ENCODE peak calls at places on chromosome 11, in six cellular contexts. X is transverse colon, L is GM12878, G is ovary, Y is suprapubic skin, A is A549. O is an unnamed sample.

GRCh38 chr11:23931443-23931842 is 565.4 kb upstream of the LUZP2 start:
- DNase-seq in Y (no peak), G (no peak), L (no peak), A (no peak), X (no peak), O (no peak)

GRCh38 chr11:74749965-74750296 is 1.3 kb downstream of the RNF169 start:
- DNase-seq in X (no peak), Y (no peak), G (no peak), L (no peak), A (no peak), O (no peak)

GRCh38 chr11:77126861-77127673 is 979 bp upstream of the MYO7A start:
- DNase-seq in G (peak), X (peak), A (peak), L (no peak), Y (no peak), O (peak)

GRCh38 chr11:86374586-86374985 is at the start of gene CCDC81:
- DNase-seq in A (no peak), G (peak), L (no peak), Y (no peak), X (no peak), O (no peak)

GRCh38 chr11:71934213-71934612 is 5.4 kb downstream of the RNF121 start:
- DNase-seq in G (no peak), A (no peak), X (no peak), L (no peak), Y (no peak), O (no peak)

GRCh38 chr11:45450189-45450588 is 164.0 kb upstream of the SYT13 start:
- DNase-seq in X (no peak), A (no peak), Y (no peak), L (no peak), G (no peak), O (no peak)

GRCh38 chr11:45313211-45313865 is 27.2 kb upstream of the SYT13 start:
- DNase-seq in X (no peak), L (no peak), Y (peak), A (no peak), G (no peak), O (no peak)

GRCh38 chr11:2214527-2215229 is 43.1 kb upstream of the TH start:
- DNase-seq in G (peak), X (no peak), Y (no peak), A (no peak), L (no peak), O (no peak)

GRCh38 chr11:94731921-94732601 is 36.1 kb upstream of the AMOTL1 start:
- DNase-seq in X (no peak), L (no peak), Y (no peak), A (peak), G (no peak), O (no peak)

GRCh38 chr11:90476442-90477007 is 253.7 kb upstream of the CHORDC1 start:
- DNase-seq in G (no peak), X (no peak), A (no peak), Y (no peak), L (peak), O (peak)

GRCh38 chr11:130601141-130601540 is 152.7 kb downstream of the ADAMTS15 start:
- DNase-seq in G (peak), X (peak), Y (peak), A (no peak), L (no peak), O (peak)

GRCh38 chr11:13260196-13260962 is 17.2 kb upstream of the BMAL1 start:
- DNase-seq in L (no peak), G (no peak), A (no peak), X (no peak), Y (no peak), O (no peak)

GRCh38 chr11:58316142-58316541 is 42.7 kb downstream of the OR5B17 start:
- DNase-seq in X (no peak), A (no peak), Y (no peak), L (no peak), G (no peak), O (no peak)

GRCh38 chr11:27213232-27213660 is 149.8 kb downstream of the CCDC34 start:
- DNase-seq in G (no peak), L (peak), A (no peak), Y (no peak), X (no peak), O (no peak)

GRCh38 chr11:68525320-68525719 is 64.8 kb downstream of the PPP6R3 start:
- DNase-seq in L (no peak), Y (no peak), G (no peak), A (no peak), X (no peak), O (no peak)

GRCh38 chr11:69278091-69278867 is 15.7 kb upstream of the MYEOV start:
- DNase-seq in X (peak), G (no peak), A (no peak), Y (no peak), L (no peak), O (peak)

GRCh38 chr11:31826530-31827438 is 15.7 kb upstream of the PAX6 start:
- DNase-seq in X (no peak), A (no peak), G (no peak), Y (no peak), L (no peak), O (no peak)

GRCh38 chr11:3954448-3955298 is 99.2 kb downstream of the STIM1 start:
- DNase-seq in L (no peak), Y (no peak), X (no peak), G (no peak), A (no peak), O (no peak)

GRCh38 chr11:122100222-122101080 is 15.6 kb downstream of the BLID start:
- DNase-seq in A (no peak), Y (peak), L (no peak), X (peak), G (peak), O (no peak)

GRCh38 chr11:40289370-40289769 is 1170.1 kb downstream of the LRRC4C start:
- DNase-seq in A (no peak), L (no peak), G (no peak), X (no peak), Y (no peak), O (no peak)

GRCh38 chr11:57566564-57567209 is 785 bp downstream of the UBE2L6 start:
- DNase-seq in Y (no peak), X (no peak), G (no peak), A (no peak), L (no peak), O (no peak)

GRCh38 chr11:77106321-77106720 is 3.7 kb downstream of the OMP start:
- DNase-seq in G (no peak), L (no peak), Y (no peak), A (no peak), X (peak), O (no peak)

GRCh38 chr11:75186999-75187398 is 36.1 kb downstream of the SLCO2B1 start:
- DNase-seq in Y (no peak), A (no peak), G (no peak), X (no peak), L (no peak), O (no peak)

GRCh38 chr11:350723-351255 is 18.5 kb upstream of the B4GALNT4 start:
- DNase-seq in L (peak), X (no peak), A (no peak), G (peak), Y (peak), O (no peak)

GRCh38 chr11:121471167-121471566 is 18.4 kb upstream of the SORL1-AS1 start:
- DNase-seq in G (no peak), A (no peak), L (no peak), X (no peak), Y (no peak), O (no peak)

GRCh38 chr11:78216021-78216420 is 27.3 kb downstream of the USP35 start:
- DNase-seq in X (no peak), L (no peak), Y (peak), G (no peak), A (no peak), O (no peak)

GRCh38 chr11:17161515-17161914 is 46.3 kb downstream of the PIK3C2A start:
- DNase-seq in L (no peak), Y (no peak), A (no peak), G (no peak), X (no peak), O (no peak)

GRCh38 chr11:112345708-112346107 is 85.0 kb upstream of the PLET1 start:
- DNase-seq in G (no peak), Y (no peak), A (no peak), L (no peak), X (no peak), O (no peak)

GRCh38 chr11:105392546-105392945 is 217.3 kb upstream of the GRIA4 start:
- DNase-seq in G (no peak), Y (no peak), A (no peak), X (no peak), L (no peak), O (no peak)

GRCh38 chr11:116122697-116123472 is 618.7 kb upstream of the CADM1 start:
- DNase-seq in L (no peak), Y (no peak), A (no peak), G (no peak), X (no peak), O (no peak)

GRCh38 chr11:61752117-61752924 is at the start of gene MYRF:
- DNase-seq in L (no peak), G (peak), Y (no peak), A (peak), X (peak), O (peak)

GRCh38 chr11:131616456-131616855 is 246.0 kb downstream of the NTM start:
- DNase-seq in G (peak), X (no peak), A (no peak), L (no peak), Y (no peak), O (no peak)

DNA sequence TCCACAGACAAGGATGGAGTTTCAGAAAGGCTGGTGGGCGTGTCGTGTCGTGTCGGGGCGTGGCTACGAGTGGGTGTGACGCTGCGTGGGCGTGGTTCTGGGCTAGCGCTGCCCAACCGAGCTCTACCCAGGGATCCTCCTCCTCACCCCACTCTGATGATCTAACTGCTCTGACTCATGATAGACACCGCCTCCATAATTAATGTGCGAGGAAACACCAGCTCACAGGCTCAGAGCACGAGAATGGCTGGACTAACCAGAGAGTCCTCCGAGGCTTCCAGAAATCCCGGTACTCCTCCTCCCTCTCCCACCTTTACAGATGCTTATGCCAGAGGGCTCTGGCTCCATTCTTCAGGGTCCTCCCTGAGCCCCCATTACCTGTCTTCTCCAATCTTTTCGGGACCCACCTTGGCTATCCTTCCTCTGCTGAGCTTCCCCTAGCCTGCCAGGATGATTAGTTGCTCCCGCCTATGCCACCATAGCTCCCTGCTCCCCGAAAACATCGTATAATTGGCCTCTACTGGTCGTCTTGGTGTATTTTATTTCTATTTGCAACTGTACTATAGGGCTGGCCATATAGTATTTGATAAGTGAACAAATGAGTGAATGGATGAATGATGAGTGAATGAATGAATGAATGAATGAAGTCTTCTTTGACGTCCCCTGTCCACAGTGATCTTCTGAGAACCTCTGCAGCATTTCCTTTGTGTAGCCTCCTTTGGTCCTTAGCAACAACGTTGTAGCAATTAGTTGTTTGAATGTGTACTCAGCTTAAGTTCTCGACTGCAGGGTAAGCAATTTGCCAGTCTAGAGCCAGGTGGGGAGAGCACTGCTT is 21.7 kb downstream of the TMPRSS13 start:
- DNase-seq in L (peak), Y (peak), A (peak), X (peak), G (peak), O (peak)
- TF ChIP-seq POLR2A in L (no peak), Y (no peak), A (no peak), X (no peak), G (peak), O (no peak)

GRCh38 chr11:47527186-47527585 is 25.7 kb downstream of the CELF1 start:
- DNase-seq in X (no peak), G (no peak), L (no peak), Y (no peak), A (no peak), O (no peak)
- H3K27ac ChIP-seq in X (no peak), G (no peak), L (no peak), Y (no peak), A (no peak), O (no peak)

GRCh38 chr11:8055111-8055835 is 25.7 kb upstream of the TUB start:
- DNase-seq in G (no peak), A (no peak), Y (no peak), X (no peak), L (no peak), O (peak)

GRCh38 chr11:8059030-8059429 is 22.0 kb upstream of the TUB start:
- DNase-seq in A (no peak), Y (no peak), X (no peak), G (no peak), L (no peak), O (peak)

GRCh38 chr11:8055836-8056526 is 25.0 kb upstream of the TUB start:
- DNase-seq in X (no peak), L (no peak), Y (no peak), G (no peak), A (no peak), O (peak)

GRCh38 chr11:8058216-8058615 is 22.8 kb upstream of the TUB start:
- DNase-seq in X (no peak), Y (no peak), G (no peak), A (no peak), L (no peak), O (peak)

GRCh38 chr11:8056810-8057463 is 24.1 kb upstream of the TUB start:
- DNase-seq in X (peak), L (no peak), A (no peak), G (peak), Y (peak), O (peak)
- TF ChIP-seq EP300 in X (no peak), L (no peak), A (no peak), G (no peak), Y (no peak), O (no peak)

GRCh38 chr11:65662247-65662801 is 392 bp downstream of the RELA start:
- DNase-seq in L (no peak), X (no peak), G (no peak), A (no peak), Y (peak), O (no peak)

GRCh38 chr11:65660038-65660437 is 2.7 kb downstream of the RELA start:
- DNase-seq in A (no peak), Y (no peak), G (no peak), L (no peak), X (no peak), O (no peak)

GRCh38 chr11:65661599-65662246 is 993 bp downstream of the RELA start:
- DNase-seq in Y (no peak), G (peak), L (no peak), X (no peak), A (no peak), O (no peak)

GRCh38 chr11:65662802-65663633 is at the start of gene RELA:
- DNase-seq in G (peak), A (peak), L (no peak), X (peak), Y (peak), O (peak)

GRCh38 chr11:65663634-65664200 is 1.0 kb upstream of the RELA start:
- DNase-seq in X (peak), Y (peak), G (peak), L (no peak), A (peak), O (peak)
- TF ChIP-seq POLR2A in X (no peak), Y (no peak), G (peak), L (peak), A (peak), O (no peak)

GRCh38 chr11:35330156-35330889 is 89.0 kb downstream of the SLC1A2 start:
- DNase-seq in A (no peak), X (no peak), Y (no peak), L (no peak), G (no peak), O (no peak)
- H3K27ac ChIP-seq in A (no peak), X (no peak), Y (no peak), L (no peak), G (no peak), O (no peak)